ENCODE peak calls at places on chromosomes 11 and 22, in seven cellular contexts. C is ovary, N is suprapubic skin, W is tibial nerve, V is transverse colon, D is upper lobe of left lung, X is GM12878. F is an unnamed sample.

GRCh38 chr11:134736251-134737072 is 324.4 kb upstream of the B3GAT1 start:
- DNase-seq in W (no peak), X (no peak), C (no peak), D (peak; percentile 9), V (no peak), N (peak; percentile 39), F (no peak)

GRCh38 chr11:2892215-2893020 is 6.8 kb upstream of the CDKN1C start:
- DNase-seq in V (peak; percentile 67), C (peak; percentile 79), N (no peak), D (peak; percentile 91), W (peak; percentile 20), X (no peak), F (peak; percentile 83)

GRCh38 chr11:57513911-57514537 is 1.5 kb downstream of the SLC43A1 start:
- DNase-seq in C (peak; percentile 59), V (peak; percentile 53), W (no peak), N (peak; percentile 65), D (peak; percentile 88), X (no peak), F (peak; percentile 81)

GRCh38 chr11:129722529-129722928 is 93.1 kb upstream of the TMEM45B start:
- DNase-seq in W (no peak), D (no peak), N (no peak), C (no peak), X (no peak), V (no peak), F (no peak)

GRCh38 chr11:113874920-113875413 is 405 bp downstream of the USP28 start:
- DNase-seq in X (no peak), V (no peak), C (no peak), D (no peak), W (no peak), N (peak; percentile 76), F (no peak)

GRCh38 chr22:39522567-39523300 is 2.4 kb downstream of the ATF4 start:
- DNase-seq in C (no peak), X (no peak), V (peak; percentile 69), D (no peak), W (no peak), N (no peak), F (peak; percentile 90)

GRCh38 chr11:131889146-131889577 is 518.7 kb downstream of the NTM start:
- DNase-seq in W (no peak), V (no peak), X (peak; percentile 66), N (no peak), C (no peak), D (no peak), F (no peak)

GRCh38 chr11:2675540-2675939 is 24.3 kb downstream of the KCNQ1OT1 start:
- DNase-seq in V (no peak), X (no peak), D (no peak), C (no peak), W (no peak), N (peak; percentile 48), F (peak; percentile 77)

DNA sequence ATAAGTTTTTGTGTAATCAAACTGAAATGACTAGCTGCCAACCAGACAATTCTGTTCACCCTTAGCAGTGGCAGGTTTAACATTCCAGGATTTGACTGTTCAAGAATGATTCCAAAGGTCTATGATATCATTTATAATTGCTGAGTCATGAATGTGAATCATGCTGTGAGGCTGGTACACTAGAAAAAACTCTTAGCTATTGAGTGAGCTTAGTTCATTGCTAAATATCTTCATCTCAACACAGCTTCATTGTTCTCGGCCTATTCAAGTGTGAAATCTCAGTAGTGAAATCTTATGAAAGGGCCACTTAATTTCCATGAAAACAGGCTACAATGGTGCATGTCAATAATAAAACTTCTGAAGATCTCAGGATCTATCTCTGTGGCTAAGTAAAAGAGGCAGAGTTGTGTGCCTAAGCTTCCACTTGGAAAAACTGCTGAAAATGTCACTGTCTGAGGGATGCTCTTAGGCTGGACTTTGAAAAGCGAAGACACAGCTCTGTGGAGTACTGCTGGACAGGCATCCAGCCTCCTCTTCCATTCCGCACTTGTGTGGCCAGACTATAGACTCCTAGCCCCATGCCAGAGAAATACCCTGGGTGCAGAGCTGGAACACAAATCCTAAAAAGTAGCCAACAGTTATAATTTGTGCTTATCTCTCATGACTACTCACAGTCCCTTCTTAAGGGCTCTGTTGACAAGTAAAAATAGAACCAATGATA is 12.8 kb downstream of the AQP11 start:
- DNase-seq in W (no peak), D (no peak), X (no peak), N (no peak), C (no peak), V (no peak), F (no peak)
- TF ChIP-seq EP300 in W (no peak), D (no peak), X (no peak), N (no peak), C (no peak), V (no peak), F (no peak)

DNA sequence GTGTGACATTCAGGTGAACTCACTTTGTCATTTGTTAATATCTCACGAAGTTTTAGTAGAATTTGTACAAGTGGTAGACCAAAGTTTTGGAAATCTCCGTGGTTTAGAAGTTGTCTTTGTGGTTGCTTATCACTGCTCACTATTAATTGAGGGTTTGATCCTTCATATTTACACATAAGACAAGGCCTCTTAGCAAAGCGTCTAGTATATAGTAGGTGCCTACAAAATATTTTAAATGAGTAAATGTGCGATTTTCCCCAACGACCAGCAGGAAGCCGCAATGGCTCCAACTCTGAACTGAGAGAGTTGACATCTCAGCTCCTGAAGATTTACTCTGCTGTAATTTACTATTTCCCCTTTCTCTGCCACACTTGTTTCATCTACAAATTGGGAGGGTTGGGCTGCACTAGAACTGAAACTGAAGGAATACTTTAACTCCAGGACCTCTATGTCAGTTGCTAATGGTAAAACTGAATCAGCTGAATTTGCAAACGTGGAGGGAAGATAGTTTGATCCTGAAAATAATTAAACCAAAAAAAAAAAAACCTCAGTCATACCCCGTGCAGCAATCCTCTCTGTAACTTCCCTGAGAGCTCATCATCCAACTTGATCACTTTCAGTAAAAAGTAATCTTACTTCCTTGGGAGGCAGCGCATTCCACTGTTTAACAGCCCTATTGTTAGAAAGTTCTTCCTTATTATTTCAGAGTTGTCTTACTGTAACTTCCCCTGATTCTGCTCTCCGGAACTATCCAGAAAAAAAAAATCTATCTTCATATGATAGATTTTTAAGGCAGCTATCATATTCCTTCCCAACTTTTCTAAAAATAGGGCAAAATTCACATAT is 1.3 kb upstream of the SBF2 start:
- DNase-seq in X (no peak), D (no peak), W (no peak), C (no peak), N (no peak), V (no peak), F (no peak)
- H3K36me3 ChIP-seq in X (no peaks in the 10 kb centered on the region), D (no peaks in the 10 kb centered on the region), W (peaks cover 3% of the 10 kb centered on the region), C (no peaks in the 10 kb centered on the region), N (no peaks in the 10 kb centered on the region), V (no peaks in the 10 kb centered on the region), F (no peaks in the 10 kb centered on the region)

GRCh38 chr22:43180670-43181069 is 6.3 kb downstream of the TTLL12 start:
- DNase-seq in V (no peak), C (no peak), W (no peak), X (no peak), N (no peak), D (no peak), F (no peak)

GRCh38 chr22:43181321-43182076 is 5.4 kb downstream of the TTLL12 start:
- DNase-seq in N (no peak), C (no peak), D (no peak), V (no peak), W (no peak), X (no peak), F (no peak)

GRCh38 chr22:43183496-43184263 is 3.3 kb downstream of the TTLL12 start:
- DNase-seq in C (no peak), X (no peak), V (no peak), W (no peak), D (no peak), N (no peak), F (no peak)

GRCh38 chr22:43182726-43183125 is 4.2 kb downstream of the TTLL12 start:
- DNase-seq in D (no peak), X (no peak), N (no peak), C (no peak), W (no peak), V (no peak), F (no peak)

GRCh38 chr22:43182118-43182517 is 4.8 kb downstream of the TTLL12 start:
- DNase-seq in D (no peak), W (no peak), V (no peak), N (no peak), C (no peak), X (no peak), F (no peak)
- TF ChIP-seq POLR2A in D (no peak), W (no peak), V (no peak), N (no peak), C (no peak), X (no peak), F (no peak)

DNA sequence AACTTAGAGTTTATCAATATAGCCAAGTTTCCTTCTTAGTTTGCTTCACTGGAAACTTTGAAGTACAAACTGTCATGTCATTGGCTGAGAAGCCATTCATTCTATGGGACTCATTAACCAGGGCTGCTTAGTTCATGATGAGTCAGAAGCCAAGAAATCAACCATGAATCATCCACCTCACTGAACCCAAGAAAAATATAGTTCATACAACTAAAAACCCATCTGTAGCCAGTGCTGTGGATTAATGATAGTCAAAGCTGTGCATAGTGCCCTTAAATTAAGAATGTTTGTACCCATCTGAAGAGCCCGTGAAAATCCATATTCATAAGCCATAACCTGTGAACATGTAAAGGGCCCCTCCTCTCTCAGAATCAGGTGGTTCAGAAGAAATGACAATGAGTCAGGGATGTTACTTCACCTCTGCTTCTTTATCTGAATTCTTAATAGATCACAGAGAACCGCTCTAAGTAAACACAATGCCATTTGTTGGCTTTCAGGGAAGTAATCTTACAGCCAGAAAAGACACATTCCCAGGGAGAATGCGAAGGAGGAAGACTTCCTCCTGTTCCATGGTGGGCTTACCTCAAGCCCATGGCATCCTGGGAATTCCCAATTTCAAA is 25.4 kb downstream of the MMP20 start:
- DNase-seq in X (no peak), C (no peak), W (no peak), N (no peak), V (no peak), D (no peak), F (no peak)
- TF ChIP-seq EP300 in X (peak; percentile 50), C (no peak), W (no peak), N (no peak), V (no peak), D (no peak), F (no peak)

DNA sequence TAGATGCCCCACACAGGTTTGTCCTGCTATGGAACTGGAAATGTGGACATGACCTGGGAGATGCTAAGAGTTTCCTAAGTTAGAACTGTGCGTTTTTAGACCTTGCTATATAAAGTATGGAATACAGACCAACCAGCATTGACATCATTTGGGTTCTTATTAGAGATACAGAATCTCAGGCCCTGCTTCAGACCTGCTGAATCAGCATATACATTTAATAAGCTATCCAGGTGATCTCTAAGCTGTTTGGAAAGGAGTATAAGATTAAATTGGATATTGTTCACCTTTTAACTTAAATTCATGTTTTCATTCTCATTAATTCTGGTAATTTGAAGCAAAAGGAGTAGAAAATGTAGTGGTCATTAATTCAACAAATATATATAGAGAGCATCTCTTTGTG is 6.9 kb upstream of the CNTF start:
- DNase-seq in C (no peak), X (no peak), N (no peak), V (no peak), D (no peak), W (no peak), F (no peak)
- H3K36me3 ChIP-seq in C (no peaks in the 10 kb centered on the region), X (peaks cover 53% of the 10 kb centered on the region), N (peaks cover 91% of the 10 kb centered on the region), V (peaks cover 86% of the 10 kb centered on the region), D (peaks cover 65% of the 10 kb centered on the region), W (peaks cover 98% of the 10 kb centered on the region), F (peaks cover 19% of the 10 kb centered on the region)

DNA sequence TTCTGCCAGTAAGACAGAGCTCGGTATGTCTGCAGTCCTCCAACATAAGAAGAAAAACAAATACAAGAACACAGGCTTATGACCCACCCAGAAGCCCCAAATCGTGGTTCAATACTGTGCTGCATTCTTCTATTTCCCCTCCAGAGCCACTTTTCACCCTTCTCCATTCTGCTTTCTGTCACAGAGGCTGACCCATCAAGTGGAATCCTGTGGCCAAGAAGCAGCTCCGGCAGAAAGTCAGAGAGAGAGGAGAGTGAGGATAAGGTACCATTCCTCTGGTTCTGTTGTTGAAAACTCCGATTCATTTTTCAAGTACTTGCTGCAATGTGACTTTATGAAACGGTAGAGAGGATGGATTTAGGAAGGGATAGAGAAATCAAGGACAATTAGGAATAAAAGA is 30.4 kb downstream of the PGM2L1 start:
- DNase-seq in V (no peak), C (no peak), W (no peak), X (no peak), N (no peak), D (no peak), F (no peak)
- TF ChIP-seq POLR2A in V (no peak), C (no peak), W (no peak), X (no peak), N (no peak), D (no peak), F (no peak)

F was measured in sigmoid colon.